ENCODE peak calls at places on chromosomes 7 and 10, in nine cellular contexts. H is upper lobe of left lung; X is CD4-positive, alpha-beta memory T cell; D is DND-41; I is neural progenitor cell; C is spleen; T is trophoblast cell; U is CD8-positive, alpha-beta T cell; Z is endothelial cell of umbilical vein. W is an unnamed sample.
A peak's percentile ranks its signal among the peaks of the same experiment; 100 is the strongest.

GRCh38 chr7:65338346-65338745 is 35.3 kb upstream of the ZNF92 start:
- DNase-seq in H (no peak), X (no peak), D (no peak), I (no peak), C (no peak), T (no peak), U (no peak), Z (no peak), W (no peak)

GRCh38 chr10:42691361-42692120 is 53.2 kb upstream of the ZNF33B start:
- DNase-seq in H (no peak), X (no peak), D (no peak), I (no peak), C (no peak), T (no peak), U (no peak), Z (no peak), W (no peak)

GRCh38 chr10:25747038-25747437 is 187.0 kb upstream of the MYO3A start:
- DNase-seq in H (no peak), X (no peak), D (no peak), I (no peak), C (no peak), T (no peak), U (no peak), Z (no peak), W (no peak)

GRCh38 chr10:111360260-111360925 is 283.6 kb downstream of the ADRA2A start:
- DNase-seq in H (peak; percentile 52), X (no peak), D (no peak), I (peak; percentile 78), C (peak; percentile 70), T (peak; percentile 54), U (no peak), Z (no peak), W (no peak)

GRCh38 chr7:972110-972509 is 3.2 kb downstream of the COX19 start:
- DNase-seq in H (no peak), X (no peak), D (no peak), I (no peak), C (no peak), T (no peak), U (no peak), Z (no peak), W (no peak)

GRCh38 chr7:24728503-24729364 is 28.5 kb downstream of the GSDME start:
- DNase-seq in H (no peak), X (no peak), D (peak; percentile 79), I (no peak), C (no peak), T (no peak), U (no peak), Z (no peak), W (no peak)

GRCh38 chr7:157458254-157458633 is 121.4 kb downstream of the DNAJB6 start:
- DNase-seq in H (peak; percentile 12), X (no peak), D (no peak), I (no peak), C (peak; percentile 25), T (no peak), U (no peak), Z (no peak), W (no peak)

GRCh38 chr7:92678291-92678920 is 88.2 kb upstream of the FAM133B start:
- DNase-seq in H (no peak), X (no peak), D (no peak), I (no peak), C (no peak), T (no peak), U (no peak), Z (no peak), W (no peak)

GRCh38 chr7:77759294-77759889 is 38.8 kb downstream of the TMEM60 start:
- DNase-seq in H (peak; percentile 64), X (peak; percentile 73), D (peak; percentile 68), I (peak; percentile 63), C (no peak), T (peak; percentile 89), U (peak; percentile 42), Z (peak; percentile 82), W (peak; percentile 78)

GRCh38 chr7:133481676-133482075 is 228.8 kb downstream of the EXOC4 start:
- DNase-seq in H (no peak), X (no peak), D (peak; percentile 68), I (no peak), C (no peak), T (no peak), U (no peak), Z (peak; percentile 79), W (no peak)

GRCh38 chr7:134890246-134891240 is 95.8 kb upstream of the AGBL3 start:
- DNase-seq in H (no peak), X (no peak), D (no peak), I (no peak), C (no peak), T (no peak), U (no peak), Z (peak; percentile 59), W (peak; percentile 81)

DNA sequence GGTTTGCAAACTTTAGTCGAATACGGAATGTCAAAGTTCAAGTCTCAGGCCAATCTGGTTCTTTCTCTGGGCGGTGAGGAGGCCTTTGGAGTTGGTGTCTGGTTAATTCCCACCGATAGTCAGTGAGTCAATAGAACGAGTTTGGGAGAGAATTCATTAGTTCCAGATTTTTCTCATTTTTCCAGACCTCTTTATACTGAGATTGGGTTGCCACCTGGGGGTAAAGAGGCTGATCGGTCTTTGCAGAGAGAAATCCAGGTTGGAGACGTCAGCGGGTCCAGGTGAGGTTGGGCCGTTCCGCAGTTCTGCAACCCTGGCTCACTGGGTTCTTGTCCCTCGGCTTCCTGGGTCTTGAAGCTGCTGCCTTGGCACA is 1.3 kb downstream of the CUX1 start:
- DNase-seq in H (no peak), X (no peak), D (no peak), I (no peak), C (no peak), T (peak; percentile 82), U (no peak), Z (no peak), W (no peak)
- H3K4me3 ChIP-seq in H (no peak overlapping the region), X (no peak overlapping the region), D (no peak overlapping the region), I (peak overlapping the region; percentile 96), C (no peak overlapping the region), T (peak overlapping the region; percentile 43), U (no peak overlapping the region), Z (no peak overlapping the region), W (peak overlapping the region; percentile 96)

GRCh38 chr10:6242089-6242488 is 39.4 kb downstream of the PFKFB3 start:
- DNase-seq in H (no peak), X (no peak), D (no peak), I (no peak), C (no peak), T (no peak), U (no peak), Z (no peak), W (peak; percentile 46)
- H3K4me1 ChIP-seq in H (no peaks in the 10 kb centered on the region), X (peaks cover 12% of the 10 kb centered on the region), D (peaks cover 9% of the 10 kb centered on the region), I (no peaks in the 10 kb centered on the region), C (peaks cover 17% of the 10 kb centered on the region), T (peaks cover 10% of the 10 kb centered on the region), U (peaks cover 4% of the 10 kb centered on the region), Z (peaks cover 13% of the 10 kb centered on the region), W (peaks cover 6% of the 10 kb centered on the region)

GRCh38 chr10:125482108-125482507 is 200.9 kb downstream of the TEX36 start:
- DNase-seq in H (no peak), X (no peak), D (no peak), I (no peak), C (no peak), T (no peak), U (no peak), Z (no peak), W (no peak)

GRCh38 chr10:125473138-125473793 is 209.7 kb downstream of the TEX36 start:
- DNase-seq in H (no peak), X (no peak), D (no peak), I (no peak), C (no peak), T (no peak), U (no peak), Z (peak; percentile 13), W (no peak)

GRCh38 chr10:125482637-125483036 is 200.3 kb downstream of the TEX36 start:
- DNase-seq in H (no peak), X (no peak), D (no peak), I (no peak), C (no peak), T (no peak), U (no peak), Z (no peak), W (no peak)

GRCh38 chr10:125484035-125484732 is 198.8 kb downstream of the TEX36 start:
- DNase-seq in H (no peak), X (no peak), D (no peak), I (no peak), C (no peak), T (no peak), U (no peak), Z (no peak), W (no peak)

GRCh38 chr10:125479059-125479458 is 203.9 kb downstream of the TEX36 start:
- DNase-seq in H (no peak), X (no peak), D (no peak), I (no peak), C (no peak), T (no peak), U (no peak), Z (peak; percentile 58), W (no peak)
- H3K27ac ChIP-seq in H (no peak overlapping the region), X (no peak overlapping the region), D (no peak overlapping the region), I (no peak overlapping the region), C (no peak overlapping the region), T (no peak overlapping the region), U (no peak overlapping the region), Z (no peak overlapping the region), W (no peak overlapping the region)

DNA sequence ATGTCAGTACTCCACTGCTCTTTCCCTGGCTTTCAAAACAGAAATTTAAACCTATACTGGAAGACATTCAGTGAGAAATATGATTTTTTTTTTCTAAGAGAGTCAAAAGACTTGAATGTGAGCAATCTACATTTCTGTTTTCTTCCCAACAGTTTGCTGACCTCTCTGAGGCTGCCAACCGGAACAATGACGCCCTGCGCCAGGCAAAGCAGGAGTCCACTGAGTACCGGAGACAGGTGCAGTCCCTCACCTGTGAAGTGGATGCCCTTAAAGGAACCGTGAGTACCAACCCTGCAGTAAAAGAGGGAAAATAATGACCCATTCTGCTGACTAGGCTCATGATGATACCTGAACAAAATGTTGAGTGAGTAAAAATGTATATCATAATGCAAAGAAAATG is 6.5 kb downstream of the VIM start:
- DNase-seq in H (no peak), X (no peak), D (no peak), I (no peak), C (no peak), T (no peak), U (no peak), Z (no peak), W (no peak)
- H3K4me3 ChIP-seq in H (no peak overlapping the region), X (no peak overlapping the region), D (no peak overlapping the region), I (no peak overlapping the region), C (no peak overlapping the region), T (no peak overlapping the region), U (no peak overlapping the region), Z (peak overlapping the region; percentile 33), W (peak overlapping the region; percentile 87)

DNA sequence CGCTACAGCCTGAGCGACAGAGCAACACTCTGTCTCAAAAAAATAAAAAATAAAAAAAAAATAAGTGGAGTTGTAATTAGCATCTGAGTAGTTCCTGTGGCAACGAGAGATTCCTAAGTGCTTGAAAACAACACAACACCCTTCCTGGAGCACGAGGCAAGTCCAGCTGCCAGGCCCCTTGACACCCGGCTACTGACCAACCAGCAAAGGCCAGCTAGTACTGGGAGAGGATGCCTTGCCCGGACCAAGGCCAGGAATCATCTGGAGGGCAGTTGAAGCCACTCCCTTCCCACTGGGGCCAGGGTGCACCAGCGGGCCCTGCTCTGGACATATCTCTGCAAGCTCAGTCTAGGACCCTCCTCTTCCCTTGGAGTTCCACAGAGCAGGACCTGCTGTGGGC is 536 bp downstream of the C10orf105 start:
- DNase-seq in H (no peak), X (no peak), D (no peak), I (no peak), C (peak; percentile 82), T (no peak), U (no peak), Z (no peak), W (no peak)
- H3K4me1 ChIP-seq in H (peaks cover 36% of the 10 kb centered on the region), X (peaks cover 74% of the 10 kb centered on the region), D (peaks cover 24% of the 10 kb centered on the region), I (peaks cover 22% of the 10 kb centered on the region), C (peaks cover 60% of the 10 kb centered on the region), T (no peaks in the 10 kb centered on the region), U (peaks cover 49% of the 10 kb centered on the region), Z (no peaks in the 10 kb centered on the region), W (peaks cover 32% of the 10 kb centered on the region)